ENCODE peak calls at places on chromosome 18, in seven cellular contexts. Y is GM23338, J is breast epithelium, S is spleen, N is stomach, E is suprapubic skin, R is HepG2. Z is an unnamed sample. For H3K4me1, the result is how much of the 10 kb centered on the place peaks cover.

GRCh38 chr18:9413586-9413985 is 61.7 kb upstream of the RALBP1 start:
- DNase-seq in E (no peak), S (no peak), Y (no peak), N (no peak), J (no peak), R (no peak), Z (no peak)

GRCh38 chr18:36590621-36591580 is 237.9 kb downstream of the TPGS2 start:
- DNase-seq in Y (no peak), E (no peak), R (no peak), N (no peak), S (no peak), J (no peak), Z (no peak)

GRCh38 chr18:2570772-2571199 is 519 bp downstream of the METTL4 start:
- DNase-seq in Y (peak), N (peak), J (peak), S (peak), R (peak), E (peak), Z (peak)

GRCh38 chr18:63409301-63409700 is 13.0 kb downstream of the VPS4B start:
- DNase-seq in N (no peak), J (no peak), Y (no peak), S (no peak), R (no peak), E (no peak), Z (no peak)

GRCh38 chr18:46676162-46676830 is 19.3 kb upstream of the LOXHD1 start:
- DNase-seq in S (no peak), J (no peak), E (no peak), R (no peak), N (no peak), Y (no peak), Z (no peak)

GRCh38 chr18:50099725-50100414 is 95.1 kb downstream of the MYO5B start:
- DNase-seq in N (no peak), E (no peak), Y (no peak), S (no peak), R (no peak), J (no peak), Z (no peak)

GRCh38 chr18:9987355-9987754 is 73.5 kb downstream of the VAPA start:
- DNase-seq in S (no peak), Y (no peak), N (no peak), J (no peak), E (no peak), R (no peak), Z (no peak)

GRCh38 chr18:38367473-38367872 is 801.9 kb upstream of the CELF4 start:
- DNase-seq in R (no peak), J (no peak), E (no peak), S (no peak), Y (peak), N (no peak), Z (no peak)

GRCh38 chr18:59910967-59911366 is 11.2 kb downstream of the PMAIP1 start:
- DNase-seq in J (no peak), S (no peak), E (no peak), N (no peak), R (no peak), Y (no peak), Z (no peak)

GRCh38 chr18:72544092-72544886 is at the start of gene CBLN2:
- DNase-seq in N (no peak), J (no peak), S (peak), R (peak), E (no peak), Y (peak), Z (no peak)

GRCh38 chr18:3088444-3088843 is 75.5 kb upstream of the LPIN2 start:
- DNase-seq in S (no peak), Y (no peak), J (no peak), E (no peak), N (no peak), R (no peak), Z (no peak)

GRCh38 chr18:58148954-58149471 is 105.0 kb downstream of the NEDD4L start:
- DNase-seq in E (no peak), Y (no peak), N (peak), J (no peak), S (no peak), R (no peak), Z (no peak)

GRCh38 chr18:27400001-27400400 is 214.9 kb upstream of the CHST9 start:
- DNase-seq in E (no peak), J (no peak), N (no peak), S (no peak), R (no peak), Y (peak), Z (no peak)

GRCh38 chr18:29361843-29362242 is 1184.9 kb upstream of the CDH2 start:
- DNase-seq in N (no peak), E (no peak), Y (peak), S (no peak), J (no peak), R (no peak), Z (no peak)

GRCh38 chr18:55464581-55464980 is 123.4 kb downstream of the TCF4 start:
- DNase-seq in S (no peak), E (no peak), Y (no peak), J (no peak), R (no peak), N (no peak), Z (no peak)

GRCh38 chr18:55465313-55465712 is 122.7 kb downstream of the TCF4 start:
- DNase-seq in S (no peak), R (no peak), E (no peak), J (no peak), Y (peak), N (no peak), Z (no peak)

GRCh38 chr18:55470826-55471225 is 117.2 kb downstream of the TCF4 start:
- DNase-seq in S (no peak), N (no peak), J (no peak), E (no peak), Y (no peak), R (no peak), Z (no peak)

GRCh38 chr18:55462652-55463051 is 125.3 kb downstream of the TCF4 start:
- DNase-seq in N (no peak), S (no peak), E (no peak), Y (no peak), R (no peak), J (no peak), Z (no peak)

DNA sequence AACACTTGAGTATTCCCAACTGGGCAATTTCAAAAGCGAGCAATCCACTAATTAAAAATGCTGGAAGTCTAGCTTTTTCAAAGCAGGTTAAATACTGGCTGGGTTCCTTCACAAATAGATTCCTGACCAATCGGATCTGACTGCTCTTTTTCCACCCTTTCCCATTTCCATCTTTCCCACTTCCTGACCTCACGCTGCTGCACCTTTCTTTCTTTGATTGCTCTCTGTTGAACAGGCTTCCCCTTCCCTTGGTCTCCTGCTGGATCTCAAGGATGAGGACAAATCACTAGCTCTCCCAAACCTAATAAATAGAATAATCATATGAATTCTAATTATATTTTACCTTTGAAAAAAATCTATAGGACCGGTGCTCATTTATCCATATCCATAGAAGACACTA is 121.2 kb downstream of the TCF4 start:
- DNase-seq in Y (peak), R (no peak), E (no peak), J (no peak), S (no peak), N (no peak), Z (no peak)
- H3K4me1 ChIP-seq in Y (under half), R (under half), E (under half), J (under half), S (under half), N (under half), Z (under half)

GRCh38 chr18:79798999-79799370 is 1.2 kb downstream of the KCNG2 start:
- DNase-seq in N (no peak), J (peak), Y (peak), R (no peak), S (peak), E (no peak), Z (no peak)

GRCh38 chr18:79797518-79798345 is at the start of gene KCNG2:
- DNase-seq in S (peak), N (no peak), Y (peak), E (no peak), R (no peak), J (peak), Z (peak)

GRCh38 chr18:79796531-79797390 is 977 bp upstream of the KCNG2 start:
- DNase-seq in R (no peak), Y (peak), N (no peak), E (no peak), J (peak), S (peak), Z (peak)

GRCh38 chr18:79799619-79800352 is 2.0 kb downstream of the KCNG2 start:
- DNase-seq in S (peak), Y (no peak), R (no peak), J (peak), E (no peak), N (no peak), Z (peak)

GRCh38 chr18:79798346-79798998 is 734 bp downstream of the KCNG2 start:
- DNase-seq in Y (peak), E (no peak), N (no peak), J (peak), R (no peak), S (peak), Z (peak)
- H3K4me3 ChIP-seq in Y (peak), E (peak), N (peak), J (peak), R (no peak), S (peak), Z (peak)

GRCh38 chr18:41756141-41756540 is 198.9 kb upstream of the PIK3C3 start:
- DNase-seq in Y (peak), J (no peak), N (no peak), S (no peak), R (no peak), E (no peak), Z (no peak)

GRCh38 chr18:41763361-41763760 is 191.7 kb upstream of the PIK3C3 start:
- DNase-seq in R (no peak), S (no peak), J (no peak), N (no peak), Y (no peak), E (no peak), Z (no peak)

GRCh38 chr18:41758534-41758933 is 196.5 kb upstream of the PIK3C3 start:
- DNase-seq in S (no peak), Y (no peak), J (no peak), E (no peak), R (no peak), N (no peak), Z (no peak)

DNA sequence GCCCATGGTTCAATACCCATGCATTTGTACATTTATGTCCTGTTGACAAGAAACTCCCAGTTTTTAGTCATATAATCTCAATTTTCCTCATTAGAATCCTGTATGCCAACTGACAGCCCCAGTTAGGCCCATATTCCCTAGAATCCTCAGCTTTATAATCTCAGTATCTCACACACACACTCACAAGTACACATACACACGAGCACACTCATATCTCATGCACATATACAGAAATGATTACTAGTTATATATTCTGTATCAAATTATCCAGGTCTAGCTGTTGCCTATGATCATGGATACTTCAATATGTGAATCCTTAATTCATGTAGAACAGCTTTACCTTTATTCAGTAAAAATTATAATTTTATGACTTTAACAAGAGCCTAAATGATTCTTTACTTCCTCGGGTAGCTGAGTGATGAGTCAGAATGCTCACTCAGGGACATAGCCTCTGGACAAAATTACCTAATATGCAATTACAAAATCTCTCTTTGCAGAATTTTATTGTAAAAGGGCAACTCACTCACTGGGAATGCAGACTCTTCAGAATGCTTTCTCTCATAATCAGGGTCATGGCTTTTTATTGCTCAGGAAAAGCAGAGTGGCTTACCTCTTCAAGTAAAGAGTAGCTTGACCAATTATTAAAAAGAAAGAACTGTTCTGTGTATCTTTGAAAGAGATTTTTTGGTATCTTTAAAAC is 193.6 kb upstream of the PIK3C3 start:
- DNase-seq in Y (no peak), E (no peak), N (no peak), S (no peak), R (no peak), J (no peak), Z (no peak)
- TF ChIP-seq POLR2AphosphoS5 in Y (no peak), E (no peak), N (no peak), S (no peak), R (no peak), J (no peak), Z (no peak)

GRCh38 chr18:11496561-11497172 is 112.7 kb upstream of the SLC35G4 start:
- DNase-seq in E (no peak), Y (no peak), J (no peak), N (no peak), R (no peak), S (no peak), Z (no peak)
- H3K4me1 ChIP-seq in E (under half), Y (under half), J (under half), N (under half), R (half or more), S (under half), Z (under half)

Z was measured in sigmoid colon.